ENCODE peak calls at places on chromosome 3, in four cellular contexts. J is ovary; V is OCI-LY7; Q is CD4-positive, alpha-beta memory T cell. P is an unnamed sample. For H3K4me1, the result is how much of the 10 kb centered on the place peaks cover.

GRCh38 chr3:151827816-151828215 is 13.9 kb downstream of the AADAC start:
- DNase-seq in J (no peak), V (no peak), Q (no peak), P (no peak)

GRCh38 chr3:139759470-139759869 is 81.7 kb upstream of the NMNAT3 start:
- DNase-seq in J (no peak), V (no peak), Q (no peak), P (no peak)

GRCh38 chr3:189277711-189278110 is 105.9 kb downstream of the TPRG1 start:
- DNase-seq in J (no peak), V (peak), Q (no peak), P (no peak)

GRCh38 chr3:166191406-166191805 is 354.2 kb upstream of the BCHE start:
- DNase-seq in J (no peak), V (no peak), Q (no peak), P (no peak)

GRCh38 chr3:176430244-176430893 is 766.9 kb downstream of the TBL1XR1 start:
- DNase-seq in J (no peak), V (peak), Q (no peak), P (no peak)

GRCh38 chr3:59117378-59117777 is 67.6 kb upstream of the CFAP20DC start:
- DNase-seq in J (no peak), V (no peak), Q (no peak), P (no peak)

GRCh38 chr3:17795280-17795679 is 52.8 kb upstream of the TBC1D5 start:
- DNase-seq in J (no peak), V (no peak), Q (no peak), P (no peak)

GRCh38 chr3:186461141-186461540 is 83.0 kb downstream of the CRYGS start:
- DNase-seq in J (no peak), V (no peak), Q (no peak), P (no peak)

GRCh38 chr3:124351430-124352142 is 359.7 kb upstream of the ROPN1 start:
- DNase-seq in J (no peak), V (peak), Q (no peak), P (no peak)

GRCh38 chr3:86988986-86989385 is 2.0 kb downstream of the VGLL3 start:
- DNase-seq in J (no peak), V (no peak), Q (no peak), P (no peak)

GRCh38 chr3:70249509-70250160 is 62.8 kb downstream of the MDFIC2 start:
- DNase-seq in J (no peak), V (no peak), Q (no peak), P (no peak)

GRCh38 chr3:114506622-114507300 is 212.9 kb downstream of the TIGIT start:
- DNase-seq in J (no peak), V (no peak), Q (no peak), P (no peak)

GRCh38 chr3:151814588-151814987 is 672 bp downstream of the AADAC start:
- DNase-seq in J (no peak), V (no peak), Q (no peak), P (no peak)

GRCh38 chr3:145760036-145760435 is 400.9 kb downstream of the PLOD2 start:
- DNase-seq in J (no peak), V (no peak), Q (no peak), P (no peak)

GRCh38 chr3:182906036-182906435 is 74.3 kb downstream of the DCUN1D1 start:
- DNase-seq in J (no peak), V (peak), Q (no peak), P (no peak)

GRCh38 chr3:29313074-29313473 is 32.2 kb downstream of the RBMS3 start:
- DNase-seq in J (no peak), V (no peak), Q (no peak), P (no peak)

GRCh38 chr3:195175476-195176337 is 95.3 kb downstream of the XXYLT1 start:
- DNase-seq in J (no peak), V (no peak), Q (no peak), P (no peak)

GRCh38 chr3:25156526-25157075 is 271.5 kb upstream of the RARB start:
- DNase-seq in J (peak), V (no peak), Q (no peak), P (no peak)

GRCh38 chr3:150970665-150971327 is 1.7 kb downstream of the CLRN1 start:
- DNase-seq in J (no peak), V (no peak), Q (no peak), P (no peak)

GRCh38 chr3:127732879-127733350 is 60.2 kb downstream of the ABTB1 start:
- DNase-seq in J (no peak), V (peak), Q (no peak), P (no peak)

GRCh38 chr3:185717627-185718330 is 107.1 kb downstream of the IGF2BP2 start:
- DNase-seq in J (no peak), V (no peak), Q (no peak), P (no peak)

GRCh38 chr3:63458405-63458804 is 180.3 kb downstream of the SYNPR start:
- DNase-seq in J (no peak), V (no peak), Q (no peak), P (no peak)

GRCh38 chr3:69411331-69411730 is 25.4 kb upstream of the FRMD4B start:
- DNase-seq in J (no peak), V (no peak), Q (no peak), P (no peak)

GRCh38 chr3:128334766-128335165 is 131.9 kb downstream of the DNAJB8 start:
- DNase-seq in J (no peak), V (no peak), Q (no peak), P (no peak)

GRCh38 chr3:13124631-13125030 is 51.4 kb upstream of the IQSEC1 start:
- DNase-seq in J (no peak), V (no peak), Q (no peak), P (peak)

GRCh38 chr3:139537325-139537724 is 2.2 kb downstream of the RBP1 start:
- DNase-seq in J (no peak), V (no peak), Q (no peak), P (no peak)

GRCh38 chr3:120399372-120399771 is 50.2 kb upstream of the LRRC58 start:
- DNase-seq in J (no peak), V (peak), Q (no peak), P (no peak)

GRCh38 chr3:188047536-188047935 is 106.4 kb upstream of the LPP start:
- DNase-seq in J (no peak), V (no peak), Q (no peak), P (no peak)

GRCh38 chr3:184759666-184760200 is 47.9 kb upstream of the MAGEF1 start:
- DNase-seq in J (no peak), V (no peak), Q (no peak), P (no peak)

GRCh38 chr3:4750306-4751056 is 228.8 kb upstream of the BHLHE40 start:
- DNase-seq in J (peak), V (no peak), Q (peak), P (no peak)

GRCh38 chr3:197490098-197490497 is 65.7 kb downstream of the BDH1 start:
- DNase-seq in J (no peak), V (no peak), Q (no peak), P (no peak)

GRCh38 chr3:194134231-194134756 is 1.7 kb upstream of the HES1 start:
- DNase-seq in J (peak), V (peak), Q (no peak), P (no peak)
- H3K4me3 ChIP-seq in J (peak), V (peak), Q (peak), P (peak)

GRCh38 chr3:37383323-37383722 is 208.9 kb upstream of the LRRFIP2 start:
- DNase-seq in J (no peak), V (no peak), Q (no peak), P (no peak)

GRCh38 chr3:37391679-37392078 is 217.3 kb upstream of the LRRFIP2 start:
- DNase-seq in J (no peak), V (no peak), Q (no peak), P (no peak)

GRCh38 chr3:37384117-37384516 is 209.7 kb upstream of the LRRFIP2 start:
- DNase-seq in J (no peak), V (no peak), Q (no peak), P (no peak)

GRCh38 chr3:37386627-37387230 is 212.3 kb upstream of the LRRFIP2 start:
- DNase-seq in J (no peak), V (no peak), Q (no peak), P (no peak)

DNA sequence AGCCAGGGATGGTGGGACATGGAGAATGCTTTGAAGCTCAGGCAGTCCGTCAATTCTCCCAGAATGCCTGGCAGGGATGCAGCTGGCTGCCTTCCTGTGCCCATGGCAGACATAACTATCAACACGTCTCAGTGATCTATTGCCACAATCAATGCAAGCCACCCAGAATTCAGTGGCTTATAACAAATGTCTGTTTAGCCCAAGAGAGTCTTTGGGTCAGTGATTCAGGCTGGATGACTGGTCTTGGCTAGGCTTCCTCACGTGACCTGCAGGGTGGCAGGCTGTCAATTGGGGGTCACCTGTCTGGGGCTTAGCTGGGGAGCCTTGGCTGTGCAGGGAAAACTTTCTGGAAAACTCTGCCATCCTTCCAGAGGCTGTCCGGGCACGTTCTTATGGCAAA is 213.1 kb upstream of the LRRFIP2 start:
- DNase-seq in J (no peak), V (no peak), Q (no peak), P (no peak)
- H3K4me1 ChIP-seq in J (under half), V (under half), Q (under half), P (under half)

GRCh38 chr3:179147571-179148445 is at the start of gene PIK3CA:
- DNase-seq in J (peak), V (peak), Q (peak), P (peak)
- H3K4me3 ChIP-seq in J (peak), V (peak), Q (peak), P (peak)

GRCh38 chr3:102329561-102329960 is 105.3 kb upstream of the ZPLD1 start:
- DNase-seq in J (no peak), V (no peak), Q (no peak), P (no peak)
- H3K4me1 ChIP-seq in J (under half), V (under half), Q (under half), P (under half)

GRCh38 chr3:71579934-71580318 is 3.6 kb downstream of the FOXP1 start:
- DNase-seq in J (no peak), V (peak), Q (no peak), P (peak)
- H3K4me3 ChIP-seq in J (peak), V (peak), Q (no peak), P (peak)

GRCh38 chr3:53162672-53163458 is 1.9 kb downstream of the PRKCD start:
- DNase-seq in J (peak), V (peak), Q (peak), P (no peak)

GRCh38 chr3:53160335-53160659 is 712 bp upstream of the PRKCD start:
- DNase-seq in J (no peak), V (no peak), Q (no peak), P (no peak)

GRCh38 chr3:53161820-53162671 is 1.0 kb downstream of the PRKCD start:
- DNase-seq in J (peak), V (peak), Q (peak), P (peak)

GRCh38 chr3:53160660-53161344 is at the start of gene PRKCD:
- DNase-seq in J (peak), V (peak), Q (peak), P (peak)

GRCh38 chr3:53161345-53161819 is 373 bp downstream of the PRKCD start:
- DNase-seq in J (no peak), V (peak), Q (no peak), P (no peak)
- H3K4me1 ChIP-seq in J (under half), V (half or more), Q (under half), P (under half)